ENCODE peak calls at places on chromosomes 2 and 18, in four cellular contexts. B, S, N and X are unnamed samples.

GRCh38 chr18:67260841-67261240 is 255.7 kb downstream of the DSEL start:
- DNase-seq in B (no peak), S (no peak), N (no peak), X (no peak)

GRCh38 chr18:23922939-23923338 is 91.6 kb upstream of the TTC39C start:
- DNase-seq in B (no peak), S (no peak), N (no peak), X (no peak)

GRCh38 chr2:194182888-194183287 is 1474.1 kb upstream of the SLC39A10 start:
- DNase-seq in B (no peak), S (no peak), N (no peak), X (no peak)

GRCh38 chr2:206353685-206354084 is 79.2 kb downstream of the ZDBF2 start:
- DNase-seq in B (no peak), S (no peak), N (no peak), X (no peak)

GRCh38 chr2:10839813-10840212 is 27.2 kb upstream of the PDIA6 start:
- DNase-seq in B (no peak), S (no peak), N (no peak), X (no peak)

GRCh38 chr18:24837065-24837464 is 376.6 kb downstream of the HRH4 start:
- DNase-seq in B (no peak), S (no peak), N (no peak), X (no peak)

GRCh38 chr2:85741211-85741610 is 12.6 kb upstream of the ATOH8 start:
- DNase-seq in B (no peak), S (no peak), N (no peak), X (no peak)

GRCh38 chr2:44579837-44580230 is 218.1 kb downstream of the CAMKMT start:
- DNase-seq in B (no peak), S (no peak), N (no peak), X (no peak)

GRCh38 chr2:236682651-236683422 is 113.2 kb downstream of the ACKR3 start:
- DNase-seq in B (no peak), S (no peak), N (no peak), X (no peak)

GRCh38 chr2:241007880-241008710 is 9.7 kb downstream of the SNED1 start:
- DNase-seq in B (no peak), S (peak; percentile 68), N (peak; percentile 63), X (no peak)

GRCh38 chr2:49988816-49989215 is 834.5 kb upstream of the FSHR start:
- DNase-seq in B (no peak), S (no peak), N (no peak), X (no peak)

GRCh38 chr2:151052850-151053660 is 208.6 kb downstream of the RBM43 start:
- DNase-seq in B (no peak), S (no peak), N (no peak), X (no peak)

GRCh38 chr18:69956655-69957054 is 9.0 kb upstream of the CD226 start:
- DNase-seq in B (no peak), S (no peak), N (no peak), X (no peak)

GRCh38 chr2:236941106-236941505 is 144.6 kb upstream of the COPS8 start:
- DNase-seq in B (no peak), S (no peak), N (no peak), X (no peak)

GRCh38 chr18:63237486-63237885 is 82.1 kb downstream of the BCL2 start:
- DNase-seq in B (peak; percentile 54), S (no peak), N (no peak), X (no peak)

GRCh38 chr2:237471457-237472186 is 15.4 kb upstream of the MLPH start:
- DNase-seq in B (peak; percentile 51), S (no peak), N (peak; percentile 84), X (peak; percentile 42)

GRCh38 chr18:499351-500229 is 911 bp downstream of the COLEC12 start:
- DNase-seq in B (peak; percentile 46), S (peak; percentile 85), N (peak; percentile 65), X (no peak)
- TF ChIP-seq POLR2AphosphoS5 in B (no peak), S (peak; percentile 11), N (no peak), X (no peak)

GRCh38 chr2:168611091-168611490 is 155.0 kb downstream of the CERS6 start:
- DNase-seq in B (no peak), S (no peak), N (no peak), X (no peak)

GRCh38 chr2:168608796-168609195 is 152.7 kb downstream of the CERS6 start:
- DNase-seq in B (no peak), S (no peak), N (no peak), X (no peak)

GRCh38 chr2:168604252-168604651 is 148.2 kb downstream of the CERS6 start:
- DNase-seq in B (peak; percentile 10), S (no peak), N (no peak), X (no peak)

GRCh38 chr2:168611896-168612650 is 156.0 kb downstream of the CERS6 start:
- DNase-seq in B (no peak), S (no peak), N (no peak), X (no peak)

GRCh38 chr2:168607992-168608391 is 151.9 kb downstream of the CERS6 start:
- DNase-seq in B (no peak), S (no peak), N (no peak), X (no peak)
- TF ChIP-seq POLR2A in B (no peak), S (no peak), N (no peak), X (no peak)

GRCh38 chr18:49693276-49694005 is 119.9 kb downstream of the ACAA2 start:
- DNase-seq in B (no peak), S (no peak), N (no peak), X (no peak)

GRCh38 chr18:49690307-49690706 is 123.0 kb downstream of the ACAA2 start:
- DNase-seq in B (no peak), S (no peak), N (no peak), X (no peak)

GRCh38 chr18:49685231-49685942 is 123.5 kb downstream of the LIPG start:
- DNase-seq in B (no peak), S (no peak), N (no peak), X (no peak)

GRCh38 chr18:49694402-49694801 is 118.9 kb downstream of the ACAA2 start:
- DNase-seq in B (no peak), S (no peak), N (no peak), X (no peak)

GRCh38 chr18:49691177-49691608 is 122.1 kb downstream of the ACAA2 start:
- DNase-seq in B (no peak), S (no peak), N (no peak), X (no peak)
- TF ChIP-seq POLR2AphosphoS5 in B (no peak), S (no peak), N (no peak), X (no peak)

GRCh38 chr2:74481961-74482800 is 617 bp downstream of the CCDC142 start:
- DNase-seq in B (no peak), S (peak; percentile 93), N (no peak), X (no peak)

GRCh38 chr2:74486141-74486540 is 3.3 kb downstream of the TTC31 start:
- DNase-seq in B (peak; percentile 79), S (no peak), N (no peak), X (no peak)

GRCh38 chr2:74481432-74481831 is 1.4 kb downstream of the CCDC142 start:
- DNase-seq in B (no peak), S (no peak), N (no peak), X (no peak)

GRCh38 chr2:74488643-74489481 is 6.0 kb downstream of the TTC31 start:
- DNase-seq in B (peak; percentile 93), S (no peak), N (no peak), X (no peak)

GRCh38 chr2:74482801-74483674 is at the start of the genes CCDC142 and TTC31:
- DNase-seq in B (peak; percentile 97), S (peak; percentile 86), N (peak; percentile 98), X (peak; percentile 88)
- TF ChIP-seq POLR2A in B (peak; percentile 75), S (peak; percentile 22), N (peak; percentile 46), X (peak; percentile 70)

GRCh38 chr2:8676191-8676914 is 5.5 kb upstream of the ID2 start:
- DNase-seq in B (no peak), S (peak; percentile 95), N (peak; percentile 96), X (no peak)
- TF ChIP-seq POLR2AphosphoS5 in B (no peak), S (peak; percentile 46), N (peak; percentile 84), X (no peak)

GRCh38 chr2:178190938-178191910 is 3.1 kb upstream of the OSBPL6 start:
- DNase-seq in B (no peak), S (no peak), N (no peak), X (no peak)

GRCh38 chr2:178194600-178195389 is 483 bp downstream of the OSBPL6 start:
- DNase-seq in B (no peak), S (peak; percentile 88), N (peak; percentile 70), X (peak; percentile 24)

GRCh38 chr2:178195390-178196166 is 1.3 kb downstream of the OSBPL6 start:
- DNase-seq in B (no peak), S (no peak), N (no peak), X (no peak)

GRCh38 chr2:178193496-178193822 is 853 bp upstream of the OSBPL6 start:
- DNase-seq in B (peak; percentile 85), S (no peak), N (no peak), X (no peak)

DNA sequence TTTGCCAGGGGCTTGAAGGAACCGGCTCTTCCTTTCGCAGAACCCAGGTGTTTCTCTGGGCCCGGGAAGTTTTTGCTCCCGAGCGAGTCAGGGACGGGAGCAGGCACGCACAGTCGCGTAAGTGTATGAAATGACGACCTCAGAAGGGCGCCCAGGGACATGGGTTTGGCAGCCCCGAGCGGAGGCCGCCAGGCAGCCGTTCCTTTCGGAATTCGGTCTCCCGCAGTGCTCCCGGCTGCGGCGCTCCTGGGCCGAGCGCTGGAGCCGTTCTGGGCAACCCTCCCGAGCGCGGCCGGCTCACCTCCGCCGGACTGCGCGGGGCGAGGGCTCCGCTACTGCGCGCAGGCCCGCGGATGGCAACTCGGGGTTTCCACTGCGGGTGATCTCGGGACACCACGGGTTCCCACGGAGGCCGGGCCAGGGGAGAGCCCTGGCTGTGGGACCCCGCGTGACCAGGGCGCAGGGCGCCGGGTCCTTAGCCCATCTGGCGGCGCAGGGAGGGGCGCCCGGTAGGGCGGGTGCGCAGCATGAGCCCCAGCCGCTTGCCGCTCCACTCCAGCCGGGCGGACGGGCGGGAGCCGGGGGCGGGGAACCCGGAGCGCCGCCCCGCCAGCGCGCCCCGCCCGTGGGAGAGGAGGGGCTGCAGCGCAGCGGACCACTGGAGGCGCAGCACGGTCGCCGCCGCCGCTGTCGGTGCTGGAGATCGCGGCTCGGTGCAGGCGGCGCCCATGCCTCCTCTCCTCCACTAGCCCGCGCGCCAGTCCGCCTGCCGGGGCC is at the start of gene OSBPL6:
- DNase-seq in B (peak; percentile 28), S (peak; percentile 96), N (peak; percentile 90), X (peak; percentile 73)
- TF ChIP-seq POLR2A in B (no peak), S (peak; percentile 75), N (no peak), X (no peak)

DNA sequence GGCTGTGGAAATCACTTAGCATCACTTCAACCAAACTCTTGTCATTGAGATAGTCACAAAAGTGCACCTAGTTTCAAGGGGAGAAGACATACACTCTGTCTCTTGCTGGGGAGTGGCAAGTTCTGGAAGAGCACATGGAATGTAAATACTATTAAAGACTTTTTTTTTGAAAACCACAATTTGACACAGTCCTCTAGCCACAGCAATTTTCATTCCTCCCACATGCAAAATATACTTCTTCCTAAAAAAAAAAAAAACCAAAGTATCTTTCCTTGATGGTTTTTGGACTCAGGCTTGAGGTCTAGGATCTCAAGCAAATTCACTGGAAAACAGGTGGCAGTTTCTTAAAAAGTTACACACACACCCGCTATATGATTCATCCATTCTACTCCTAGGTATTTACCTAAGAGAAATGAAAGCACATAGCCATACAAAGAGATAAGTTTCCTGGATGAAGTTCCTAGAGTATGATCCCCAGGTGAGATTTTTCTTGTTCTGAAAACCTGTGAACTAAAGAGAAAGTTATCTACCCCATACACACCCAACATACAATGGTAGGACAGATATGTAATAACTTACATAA is 295.8 kb downstream of the SP3 start:
- DNase-seq in B (no peak), S (no peak), N (no peak), X (no peak)
- TF ChIP-seq POLR2AphosphoS5 in B (no peak), S (no peak), N (no peak), X (no peak)